ENCODE peak calls at places on chromosomes 5 and 9, in eight cellular contexts. One of them, this sample, is unnamed.

GRCh38 chr9:29514336-29514735 is 1941.1 kb upstream of the C9orf72 start:
- DNase-seq in glutamatergic neuron: peak; percentile 50
- DNase-seq in anterior cingulate cortex: peak; percentile 5
- DNase-seq in iris pigment epithelial cell: no peak
- DNase-seq in skeletal muscle cell: no peak
- DNase-seq in T follicular helper cell: no peak
- DNase-seq in CD8-positive, alpha-beta T cell: no peak
- DNase-seq in ACHN: no peak
- DNase-seq in this sample: no peak

GRCh38 chr9:116656977-116657376 is 30.1 kb upstream of the TRIM32 start:
- DNase-seq in ACHN: no peak
- DNase-seq in anterior cingulate cortex: no peak
- DNase-seq in iris pigment epithelial cell: peak; percentile 20
- DNase-seq in glutamatergic neuron: no peak
- DNase-seq in T follicular helper cell: no peak
- DNase-seq in CD8-positive, alpha-beta T cell: no peak
- DNase-seq in skeletal muscle cell: no peak
- DNase-seq in this sample: no peak

GRCh38 chr9:123265833-123266232 is 2.6 kb downstream of the STRBP start:
- DNase-seq in anterior cingulate cortex: no peak
- DNase-seq in ACHN: no peak
- DNase-seq in glutamatergic neuron: peak; percentile 24
- DNase-seq in T follicular helper cell: no peak
- DNase-seq in iris pigment epithelial cell: no peak
- DNase-seq in CD8-positive, alpha-beta T cell: no peak
- DNase-seq in skeletal muscle cell: no peak
- DNase-seq in this sample: no peak

GRCh38 chr5:130528474-130528873 is 624.2 kb downstream of the CHSY3 start:
- DNase-seq in T follicular helper cell: no peak
- DNase-seq in CD8-positive, alpha-beta T cell: no peak
- DNase-seq in iris pigment epithelial cell: peak; percentile 76
- DNase-seq in glutamatergic neuron: no peak
- DNase-seq in ACHN: no peak
- DNase-seq in skeletal muscle cell: no peak
- DNase-seq in anterior cingulate cortex: no peak
- DNase-seq in this sample: no peak

GRCh38 chr9:88733651-88734470 is 198.9 kb downstream of the NXNL2 start:
- DNase-seq in ACHN: no peak
- DNase-seq in anterior cingulate cortex: no peak
- DNase-seq in T follicular helper cell: no peak
- DNase-seq in glutamatergic neuron: peak; percentile 58
- DNase-seq in CD8-positive, alpha-beta T cell: no peak
- DNase-seq in iris pigment epithelial cell: peak; percentile 75
- DNase-seq in skeletal muscle cell: peak; percentile 89
- DNase-seq in this sample: no peak

GRCh38 chr9:2418619-2419018 is 203.0 kb upstream of the VLDLR start:
- DNase-seq in iris pigment epithelial cell: peak; percentile 77
- DNase-seq in CD8-positive, alpha-beta T cell: no peak
- DNase-seq in T follicular helper cell: no peak
- DNase-seq in ACHN: no peak
- DNase-seq in anterior cingulate cortex: no peak
- DNase-seq in glutamatergic neuron: no peak
- DNase-seq in skeletal muscle cell: peak; percentile 73
- DNase-seq in this sample: no peak

GRCh38 chr5:113375492-113376060 is 59.2 kb downstream of the TSSK1B start:
- DNase-seq in glutamatergic neuron: no peak
- DNase-seq in T follicular helper cell: no peak
- DNase-seq in skeletal muscle cell: no peak
- DNase-seq in anterior cingulate cortex: no peak
- DNase-seq in CD8-positive, alpha-beta T cell: no peak
- DNase-seq in iris pigment epithelial cell: no peak
- DNase-seq in ACHN: no peak
- DNase-seq in this sample: no peak

GRCh38 chr9:79184821-79185220 is 386.9 kb upstream of the TLE4 start:
- DNase-seq in anterior cingulate cortex: no peak
- DNase-seq in ACHN: no peak
- DNase-seq in CD8-positive, alpha-beta T cell: no peak
- DNase-seq in skeletal muscle cell: no peak
- DNase-seq in T follicular helper cell: no peak
- DNase-seq in iris pigment epithelial cell: no peak
- DNase-seq in glutamatergic neuron: no peak
- DNase-seq in this sample: no peak

GRCh38 chr5:133844836-133845235 is 123.6 kb downstream of the C5orf15 start:
- DNase-seq in T follicular helper cell: no peak
- DNase-seq in ACHN: no peak
- DNase-seq in anterior cingulate cortex: no peak
- DNase-seq in iris pigment epithelial cell: no peak
- DNase-seq in glutamatergic neuron: no peak
- DNase-seq in CD8-positive, alpha-beta T cell: no peak
- DNase-seq in skeletal muscle cell: no peak
- DNase-seq in this sample: no peak

GRCh38 chr5:134004626-134005414 is at the start of gene VDAC1:
- DNase-seq in ACHN: peak; percentile 75
- DNase-seq in skeletal muscle cell: peak; percentile 73
- DNase-seq in glutamatergic neuron: peak; percentile 81
- DNase-seq in anterior cingulate cortex: peak; percentile 82
- DNase-seq in iris pigment epithelial cell: peak; percentile 89
- DNase-seq in T follicular helper cell: peak; percentile 84
- DNase-seq in CD8-positive, alpha-beta T cell: peak; percentile 96
- DNase-seq in this sample: peak; percentile 78

GRCh38 chr5:136308396-136308795 is 56.9 kb downstream of the TRPC7 start:
- DNase-seq in ACHN: no peak
- DNase-seq in anterior cingulate cortex: no peak
- DNase-seq in T follicular helper cell: no peak
- DNase-seq in iris pigment epithelial cell: no peak
- DNase-seq in skeletal muscle cell: no peak
- DNase-seq in glutamatergic neuron: no peak
- DNase-seq in CD8-positive, alpha-beta T cell: no peak
- DNase-seq in this sample: no peak

GRCh38 chr5:499233-500209 is 24.7 kb downstream of the SLC9A3 start:
- DNase-seq in ACHN: no peak
- DNase-seq in glutamatergic neuron: no peak
- DNase-seq in skeletal muscle cell: no peak
- DNase-seq in anterior cingulate cortex: no peak
- DNase-seq in iris pigment epithelial cell: no peak
- DNase-seq in CD8-positive, alpha-beta T cell: no peak
- DNase-seq in T follicular helper cell: no peak
- DNase-seq in this sample: no peak

GRCh38 chr9:83355024-83355444 is 183.2 kb downstream of the FRMD3 start:
- DNase-seq in T follicular helper cell: no peak
- DNase-seq in ACHN: no peak
- DNase-seq in glutamatergic neuron: no peak
- DNase-seq in anterior cingulate cortex: no peak
- DNase-seq in iris pigment epithelial cell: peak; percentile 21
- DNase-seq in skeletal muscle cell: peak; percentile 74
- DNase-seq in CD8-positive, alpha-beta T cell: no peak
- DNase-seq in this sample: no peak

GRCh38 chr9:83937861-83938455 is 16.7 kb upstream of the KIF27 start:
- DNase-seq in glutamatergic neuron: no peak
- DNase-seq in iris pigment epithelial cell: peak; percentile 58
- DNase-seq in ACHN: peak; percentile 75
- DNase-seq in skeletal muscle cell: no peak
- DNase-seq in CD8-positive, alpha-beta T cell: no peak
- DNase-seq in T follicular helper cell: no peak
- DNase-seq in anterior cingulate cortex: no peak
- DNase-seq in this sample: no peak

GRCh38 chr5:165602529-165602928 is 2097.1 kb downstream of the MAT2B start:
- DNase-seq in CD8-positive, alpha-beta T cell: no peak
- DNase-seq in ACHN: no peak
- DNase-seq in skeletal muscle cell: no peak
- DNase-seq in iris pigment epithelial cell: no peak
- DNase-seq in anterior cingulate cortex: no peak
- DNase-seq in glutamatergic neuron: no peak
- DNase-seq in T follicular helper cell: no peak
- DNase-seq in this sample: no peak

GRCh38 chr9:137115394-137116026 is 977 bp upstream of the DPP7 start:
- DNase-seq in glutamatergic neuron: no peak
- DNase-seq in CD8-positive, alpha-beta T cell: peak; percentile 11
- DNase-seq in anterior cingulate cortex: no peak
- DNase-seq in ACHN: no peak
- DNase-seq in iris pigment epithelial cell: no peak
- DNase-seq in skeletal muscle cell: no peak
- DNase-seq in T follicular helper cell: no peak
- DNase-seq in this sample: no peak

GRCh38 chr5:171131499-171131898 is 177.5 kb upstream of the TLX3 start:
- DNase-seq in skeletal muscle cell: no peak
- DNase-seq in ACHN: no peak
- DNase-seq in iris pigment epithelial cell: no peak
- DNase-seq in glutamatergic neuron: no peak
- DNase-seq in anterior cingulate cortex: no peak
- DNase-seq in T follicular helper cell: no peak
- DNase-seq in CD8-positive, alpha-beta T cell: no peak
- DNase-seq in this sample: no peak

GRCh38 chr5:172274951-172275753 is 8.4 kb downstream of the UBTD2 start:
- DNase-seq in glutamatergic neuron: no peak
- DNase-seq in T follicular helper cell: peak; percentile 41
- DNase-seq in iris pigment epithelial cell: peak; percentile 64
- DNase-seq in skeletal muscle cell: no peak
- DNase-seq in CD8-positive, alpha-beta T cell: peak; percentile 51
- DNase-seq in ACHN: no peak
- DNase-seq in anterior cingulate cortex: no peak
- DNase-seq in this sample: peak; percentile 52

GRCh38 chr5:157933005-157933404 is 74.1 kb upstream of the CLINT1 start:
- DNase-seq in glutamatergic neuron: no peak
- DNase-seq in CD8-positive, alpha-beta T cell: no peak
- DNase-seq in anterior cingulate cortex: no peak
- DNase-seq in iris pigment epithelial cell: no peak
- DNase-seq in ACHN: no peak
- DNase-seq in skeletal muscle cell: no peak
- DNase-seq in T follicular helper cell: no peak
- DNase-seq in this sample: no peak

GRCh38 chr5:120734033-120734432 is 269.9 kb downstream of the PRR16 start:
- DNase-seq in anterior cingulate cortex: no peak
- DNase-seq in glutamatergic neuron: peak; percentile 68
- DNase-seq in ACHN: no peak
- DNase-seq in CD8-positive, alpha-beta T cell: no peak
- DNase-seq in T follicular helper cell: no peak
- DNase-seq in iris pigment epithelial cell: no peak
- DNase-seq in skeletal muscle cell: no peak
- DNase-seq in this sample: no peak

GRCh38 chr5:62312036-62312435 is 6.0 kb downstream of the KIF2A start:
- DNase-seq in glutamatergic neuron: no peak
- DNase-seq in ACHN: no peak
- DNase-seq in CD8-positive, alpha-beta T cell: no peak
- DNase-seq in T follicular helper cell: no peak
- DNase-seq in skeletal muscle cell: no peak
- DNase-seq in anterior cingulate cortex: no peak
- DNase-seq in iris pigment epithelial cell: no peak
- DNase-seq in this sample: no peak

GRCh38 chr9:73847536-73847935 is 649.6 kb upstream of the RORB start:
- DNase-seq in anterior cingulate cortex: no peak
- DNase-seq in ACHN: no peak
- DNase-seq in T follicular helper cell: no peak
- DNase-seq in glutamatergic neuron: no peak
- DNase-seq in skeletal muscle cell: no peak
- DNase-seq in iris pigment epithelial cell: no peak
- DNase-seq in CD8-positive, alpha-beta T cell: no peak
- DNase-seq in this sample: no peak

GRCh38 chr9:4923580-4924544 is 61.2 kb upstream of the JAK2 start:
- DNase-seq in iris pigment epithelial cell: peak; percentile 43
- DNase-seq in skeletal muscle cell: no peak
- DNase-seq in CD8-positive, alpha-beta T cell: no peak
- DNase-seq in ACHN: peak; percentile 38
- DNase-seq in T follicular helper cell: no peak
- DNase-seq in anterior cingulate cortex: no peak
- DNase-seq in glutamatergic neuron: no peak
- DNase-seq in this sample: no peak

GRCh38 chr5:163379298-163380155 is 57.9 kb upstream of the CCNG1 start:
- DNase-seq in skeletal muscle cell: peak; percentile 78
- DNase-seq in T follicular helper cell: no peak
- DNase-seq in ACHN: peak; percentile 71
- DNase-seq in glutamatergic neuron: no peak
- DNase-seq in CD8-positive, alpha-beta T cell: no peak
- DNase-seq in anterior cingulate cortex: no peak
- DNase-seq in iris pigment epithelial cell: peak; percentile 87
- DNase-seq in this sample: no peak

GRCh38 chr9:68500457-68501158 is 40.1 kb downstream of the TMEM252 start:
- DNase-seq in iris pigment epithelial cell: peak; percentile 28
- DNase-seq in glutamatergic neuron: no peak
- DNase-seq in CD8-positive, alpha-beta T cell: no peak
- DNase-seq in skeletal muscle cell: peak; percentile 0
- DNase-seq in anterior cingulate cortex: no peak
- DNase-seq in T follicular helper cell: no peak
- DNase-seq in ACHN: no peak
- DNase-seq in this sample: no peak

GRCh38 chr5:89932771-89933181 is 476.8 kb downstream of the CETN3 start:
- DNase-seq in skeletal muscle cell: no peak
- DNase-seq in ACHN: no peak
- DNase-seq in iris pigment epithelial cell: no peak
- DNase-seq in CD8-positive, alpha-beta T cell: no peak
- DNase-seq in anterior cingulate cortex: no peak
- DNase-seq in T follicular helper cell: no peak
- DNase-seq in glutamatergic neuron: no peak
- DNase-seq in this sample: no peak

GRCh38 chr5:125607018-125607417 is 816.2 kb upstream of the GRAMD2B start:
- DNase-seq in CD8-positive, alpha-beta T cell: no peak
- DNase-seq in glutamatergic neuron: no peak
- DNase-seq in ACHN: no peak
- DNase-seq in skeletal muscle cell: no peak
- DNase-seq in T follicular helper cell: no peak
- DNase-seq in iris pigment epithelial cell: peak; percentile 72
- DNase-seq in anterior cingulate cortex: no peak
- DNase-seq in this sample: no peak

GRCh38 chr9:105132576-105132975 is 111.9 kb upstream of the SLC44A1 start:
- DNase-seq in iris pigment epithelial cell: peak; percentile 76
- DNase-seq in ACHN: peak; percentile 62
- DNase-seq in CD8-positive, alpha-beta T cell: no peak
- DNase-seq in anterior cingulate cortex: no peak
- DNase-seq in T follicular helper cell: no peak
- DNase-seq in skeletal muscle cell: no peak
- DNase-seq in glutamatergic neuron: no peak
- DNase-seq in this sample: no peak

GRCh38 chr5:169160405-169160901 is 140.5 kb downstream of the SLIT3 start:
- DNase-seq in CD8-positive, alpha-beta T cell: no peak
- DNase-seq in ACHN: peak; percentile 21
- DNase-seq in iris pigment epithelial cell: no peak
- DNase-seq in anterior cingulate cortex: no peak
- DNase-seq in skeletal muscle cell: no peak
- DNase-seq in glutamatergic neuron: no peak
- DNase-seq in T follicular helper cell: no peak
- DNase-seq in this sample: no peak

GRCh38 chr5:107875834-107876233 is 205.1 kb upstream of the EFNA5 start:
- DNase-seq in skeletal muscle cell: no peak
- DNase-seq in anterior cingulate cortex: no peak
- DNase-seq in T follicular helper cell: no peak
- DNase-seq in ACHN: peak; percentile 25
- DNase-seq in glutamatergic neuron: peak; percentile 37
- DNase-seq in iris pigment epithelial cell: peak; percentile 65
- DNase-seq in CD8-positive, alpha-beta T cell: no peak
- DNase-seq in this sample: no peak

GRCh38 chr9:31030741-31031202 is 1353.7 kb upstream of the ACO1 start:
- DNase-seq in CD8-positive, alpha-beta T cell: no peak
- DNase-seq in T follicular helper cell: no peak
- DNase-seq in skeletal muscle cell: no peak
- DNase-seq in glutamatergic neuron: no peak
- DNase-seq in anterior cingulate cortex: no peak
- DNase-seq in iris pigment epithelial cell: peak; percentile 28
- DNase-seq in ACHN: peak; percentile 58
- DNase-seq in this sample: no peak

GRCh38 chr5:132411382-132411925 is 41.9 kb downstream of the SLC22A5 start:
- DNase-seq in T follicular helper cell: no peak
- DNase-seq in ACHN: peak; percentile 62
- DNase-seq in CD8-positive, alpha-beta T cell: peak; percentile 44
- DNase-seq in glutamatergic neuron: no peak
- DNase-seq in iris pigment epithelial cell: no peak
- DNase-seq in anterior cingulate cortex: no peak
- DNase-seq in skeletal muscle cell: no peak
- DNase-seq in this sample: no peak

GRCh38 chr5:137357436-137357835 is 141.7 kb downstream of the SPOCK1 start:
- DNase-seq in glutamatergic neuron: no peak
- DNase-seq in anterior cingulate cortex: no peak
- DNase-seq in T follicular helper cell: no peak
- DNase-seq in CD8-positive, alpha-beta T cell: no peak
- DNase-seq in skeletal muscle cell: no peak
- DNase-seq in iris pigment epithelial cell: no peak
- DNase-seq in ACHN: no peak
- DNase-seq in this sample: no peak

GRCh38 chr5:61167382-61167781 is 5.1 kb upstream of the SMIM15 start:
- DNase-seq in T follicular helper cell: no peak
- DNase-seq in anterior cingulate cortex: no peak
- DNase-seq in glutamatergic neuron: no peak
- DNase-seq in skeletal muscle cell: no peak
- DNase-seq in ACHN: peak; percentile 41
- DNase-seq in CD8-positive, alpha-beta T cell: no peak
- DNase-seq in iris pigment epithelial cell: peak; percentile 63
- DNase-seq in this sample: no peak